ENCODE peak calls at places on chromosome 7, in seven cellular contexts. One of them, this sample, is unnamed.
A peak's percentile ranks its signal among the peaks of the same experiment; 100 is the strongest.

GRCh38 chr7:25636168-25636567 is 407.9 kb upstream of the NPVF start:
- DNase-seq in lung: peak; percentile 27
- DNase-seq in bronchial epithelial cell: no peak
- DNase-seq in cardiac muscle cell: no peak
- DNase-seq in hepatocyte: no peak
- DNase-seq in effector memory CD4-positive, alpha-beta T cell: no peak
- DNase-seq in heart right ventricle: no peak
- DNase-seq in this sample: no peak

GRCh38 chr7:159040912-159041711 is 103.6 kb downstream of the VIPR2 start:
- DNase-seq in lung: peak; percentile 26
- DNase-seq in bronchial epithelial cell: no peak
- DNase-seq in cardiac muscle cell: no peak
- DNase-seq in hepatocyte: no peak
- DNase-seq in effector memory CD4-positive, alpha-beta T cell: no peak
- DNase-seq in heart right ventricle: no peak
- DNase-seq in this sample: no peak

GRCh38 chr7:102983602-102984001 is 70.8 kb downstream of the LRRC17 start:
- DNase-seq in lung: no peak
- DNase-seq in bronchial epithelial cell: no peak
- DNase-seq in cardiac muscle cell: peak; percentile 61
- DNase-seq in hepatocyte: no peak
- DNase-seq in effector memory CD4-positive, alpha-beta T cell: no peak
- DNase-seq in heart right ventricle: no peak
- DNase-seq in this sample: no peak

GRCh38 chr7:142891490-142892082 is 6.0 kb upstream of the TRPV6 start:
- DNase-seq in lung: no peak
- DNase-seq in bronchial epithelial cell: no peak
- DNase-seq in cardiac muscle cell: no peak
- DNase-seq in hepatocyte: no peak
- DNase-seq in effector memory CD4-positive, alpha-beta T cell: no peak
- DNase-seq in heart right ventricle: no peak
- DNase-seq in this sample: no peak

GRCh38 chr7:74658171-74659004 is 870 bp downstream of the GTF2I start:
- DNase-seq in lung: peak; percentile 91
- DNase-seq in bronchial epithelial cell: peak; percentile 71
- DNase-seq in cardiac muscle cell: peak; percentile 97
- DNase-seq in hepatocyte: peak; percentile 98
- DNase-seq in effector memory CD4-positive, alpha-beta T cell: peak; percentile 80
- DNase-seq in heart right ventricle: peak; percentile 94
- DNase-seq in this sample: peak; percentile 79

GRCh38 chr7:44133295-44133694 is 7.8 kb downstream of the MYL7 start:
- DNase-seq in lung: no peak
- DNase-seq in bronchial epithelial cell: no peak
- DNase-seq in cardiac muscle cell: no peak
- DNase-seq in hepatocyte: no peak
- DNase-seq in effector memory CD4-positive, alpha-beta T cell: no peak
- DNase-seq in heart right ventricle: no peak
- DNase-seq in this sample: no peak

GRCh38 chr7:34928052-34928451 is 109.2 kb downstream of the DPY19L1 start:
- DNase-seq in lung: no peak
- DNase-seq in bronchial epithelial cell: peak; percentile 23
- DNase-seq in cardiac muscle cell: peak; percentile 40
- DNase-seq in hepatocyte: peak; percentile 46
- DNase-seq in effector memory CD4-positive, alpha-beta T cell: no peak
- DNase-seq in heart right ventricle: peak; percentile 49
- DNase-seq in this sample: no peak

GRCh38 chr7:41970946-41971345 is 266.1 kb downstream of the GLI3 start:
- DNase-seq in lung: no peak
- DNase-seq in bronchial epithelial cell: no peak
- DNase-seq in cardiac muscle cell: no peak
- DNase-seq in hepatocyte: no peak
- DNase-seq in effector memory CD4-positive, alpha-beta T cell: no peak
- DNase-seq in heart right ventricle: no peak
- DNase-seq in this sample: no peak

GRCh38 chr7:71633571-71634008 is 501.6 kb downstream of the GALNT17 start:
- DNase-seq in lung: no peak
- DNase-seq in bronchial epithelial cell: peak; percentile 70
- DNase-seq in cardiac muscle cell: peak; percentile 86
- DNase-seq in hepatocyte: peak; percentile 86
- DNase-seq in effector memory CD4-positive, alpha-beta T cell: no peak
- DNase-seq in heart right ventricle: no peak
- DNase-seq in this sample: no peak

GRCh38 chr7:1520574-1521234 is 9.8 kb upstream of the MAFK start:
- DNase-seq in lung: no peak
- DNase-seq in bronchial epithelial cell: peak; percentile 15
- DNase-seq in cardiac muscle cell: peak; percentile 62
- DNase-seq in hepatocyte: peak; percentile 63
- DNase-seq in effector memory CD4-positive, alpha-beta T cell: no peak
- DNase-seq in heart right ventricle: no peak
- DNase-seq in this sample: no peak

GRCh38 chr7:133081119-133081604 is 728 bp downstream of the CHCHD3 start:
- DNase-seq in lung: no peak
- DNase-seq in bronchial epithelial cell: no peak
- DNase-seq in cardiac muscle cell: no peak
- DNase-seq in hepatocyte: peak; percentile 22
- DNase-seq in effector memory CD4-positive, alpha-beta T cell: no peak
- DNase-seq in heart right ventricle: no peak
- DNase-seq in this sample: peak; percentile 32

GRCh38 chr7:149624419-149625338 is 127.1 kb upstream of the ZNF746 start:
- DNase-seq in lung: peak; percentile 92
- DNase-seq in bronchial epithelial cell: peak; percentile 78
- DNase-seq in cardiac muscle cell: peak; percentile 96
- DNase-seq in hepatocyte: peak; percentile 97
- DNase-seq in effector memory CD4-positive, alpha-beta T cell: peak; percentile 85
- DNase-seq in heart right ventricle: peak; percentile 95
- DNase-seq in this sample: peak; percentile 85

GRCh38 chr7:135414850-135415439 is 95.0 kb downstream of the CNOT4 start:
- DNase-seq in lung: no peak
- DNase-seq in bronchial epithelial cell: peak; percentile 72
- DNase-seq in cardiac muscle cell: peak; percentile 73
- DNase-seq in hepatocyte: peak; percentile 60
- DNase-seq in effector memory CD4-positive, alpha-beta T cell: no peak
- DNase-seq in heart right ventricle: no peak
- DNase-seq in this sample: peak; percentile 6

GRCh38 chr7:128019330-128019729 is 11.9 kb downstream of the LRRC4 start:
- DNase-seq in lung: no peak
- DNase-seq in bronchial epithelial cell: no peak
- DNase-seq in cardiac muscle cell: no peak
- DNase-seq in hepatocyte: no peak
- DNase-seq in effector memory CD4-positive, alpha-beta T cell: no peak
- DNase-seq in heart right ventricle: no peak
- DNase-seq in this sample: no peak

GRCh38 chr7:139575338-139575680 is 51.8 kb downstream of the CLEC2L start:
- DNase-seq in lung: no peak
- DNase-seq in bronchial epithelial cell: no peak
- DNase-seq in cardiac muscle cell: no peak
- DNase-seq in hepatocyte: no peak
- DNase-seq in effector memory CD4-positive, alpha-beta T cell: no peak
- DNase-seq in heart right ventricle: no peak
- DNase-seq in this sample: no peak

GRCh38 chr7:15757041-15757995 is 70.8 kb upstream of the MEOX2 start:
- DNase-seq in lung: no peak
- DNase-seq in bronchial epithelial cell: no peak
- DNase-seq in cardiac muscle cell: no peak
- DNase-seq in hepatocyte: no peak
- DNase-seq in effector memory CD4-positive, alpha-beta T cell: no peak
- DNase-seq in heart right ventricle: no peak
- DNase-seq in this sample: no peak

GRCh38 chr7:32583791-32584190 is 88.5 kb downstream of the AVL9 start:
- DNase-seq in lung: no peak
- DNase-seq in bronchial epithelial cell: no peak
- DNase-seq in cardiac muscle cell: no peak
- DNase-seq in hepatocyte: no peak
- DNase-seq in effector memory CD4-positive, alpha-beta T cell: no peak
- DNase-seq in heart right ventricle: no peak
- DNase-seq in this sample: no peak

GRCh38 chr7:26656735-26657134 is 207.7 kb downstream of the SKAP2 start:
- DNase-seq in lung: no peak
- DNase-seq in bronchial epithelial cell: no peak
- DNase-seq in cardiac muscle cell: no peak
- DNase-seq in hepatocyte: no peak
- DNase-seq in effector memory CD4-positive, alpha-beta T cell: no peak
- DNase-seq in heart right ventricle: no peak
- DNase-seq in this sample: no peak

GRCh38 chr7:114081606-114082425 is 163.0 kb upstream of the PPP1R3A start:
- DNase-seq in lung: no peak
- DNase-seq in bronchial epithelial cell: peak; percentile 70
- DNase-seq in cardiac muscle cell: peak; percentile 79
- DNase-seq in hepatocyte: peak; percentile 54
- DNase-seq in effector memory CD4-positive, alpha-beta T cell: no peak
- DNase-seq in heart right ventricle: no peak
- DNase-seq in this sample: no peak

GRCh38 chr7:30556854-30557644 is 37.6 kb upstream of the GARS1 start:
- DNase-seq in lung: no peak
- DNase-seq in bronchial epithelial cell: peak; percentile 55
- DNase-seq in cardiac muscle cell: no peak
- DNase-seq in hepatocyte: no peak
- DNase-seq in effector memory CD4-positive, alpha-beta T cell: no peak
- DNase-seq in heart right ventricle: no peak
- DNase-seq in this sample: no peak

GRCh38 chr7:117072620-117073118 is 119.4 kb downstream of the ST7 start:
- DNase-seq in lung: peak; percentile 80
- DNase-seq in bronchial epithelial cell: peak; percentile 66
- DNase-seq in cardiac muscle cell: peak; percentile 52
- DNase-seq in hepatocyte: no peak
- DNase-seq in effector memory CD4-positive, alpha-beta T cell: no peak
- DNase-seq in heart right ventricle: peak; percentile 36
- DNase-seq in this sample: no peak

GRCh38 chr7:74286131-74286530 is 3.1 kb upstream of the CLIP2 start:
- DNase-seq in lung: no peak
- DNase-seq in bronchial epithelial cell: no peak
- DNase-seq in cardiac muscle cell: no peak
- DNase-seq in hepatocyte: no peak
- DNase-seq in effector memory CD4-positive, alpha-beta T cell: no peak
- DNase-seq in heart right ventricle: no peak
- DNase-seq in this sample: no peak

GRCh38 chr7:2276107-2276506 is 34.1 kb downstream of the NUDT1 start:
- DNase-seq in lung: no peak
- DNase-seq in bronchial epithelial cell: no peak
- DNase-seq in cardiac muscle cell: no peak
- DNase-seq in hepatocyte: no peak
- DNase-seq in effector memory CD4-positive, alpha-beta T cell: no peak
- DNase-seq in heart right ventricle: no peak
- DNase-seq in this sample: no peak

GRCh38 chr7:45256775-45257174 is 99.2 kb downstream of the RAMP3 start:
- DNase-seq in lung: peak; percentile 14
- DNase-seq in bronchial epithelial cell: no peak
- DNase-seq in cardiac muscle cell: no peak
- DNase-seq in hepatocyte: no peak
- DNase-seq in effector memory CD4-positive, alpha-beta T cell: no peak
- DNase-seq in heart right ventricle: no peak
- DNase-seq in this sample: no peak

GRCh38 chr7:45258533-45259226 is 101.1 kb downstream of the RAMP3 start:
- DNase-seq in lung: peak; percentile 26
- DNase-seq in bronchial epithelial cell: no peak
- DNase-seq in cardiac muscle cell: no peak
- DNase-seq in hepatocyte: no peak
- DNase-seq in effector memory CD4-positive, alpha-beta T cell: no peak
- DNase-seq in heart right ventricle: no peak
- DNase-seq in this sample: no peak

GRCh38 chr7:45255187-45255586 is 97.6 kb downstream of the RAMP3 start:
- DNase-seq in lung: peak; percentile 20
- DNase-seq in bronchial epithelial cell: no peak
- DNase-seq in cardiac muscle cell: no peak
- DNase-seq in hepatocyte: no peak
- DNase-seq in effector memory CD4-positive, alpha-beta T cell: no peak
- DNase-seq in heart right ventricle: no peak
- DNase-seq in this sample: no peak

GRCh38 chr7:45257284-45257683 is 99.7 kb downstream of the RAMP3 start:
- DNase-seq in lung: peak; percentile 24
- DNase-seq in bronchial epithelial cell: no peak
- DNase-seq in cardiac muscle cell: no peak
- DNase-seq in hepatocyte: no peak
- DNase-seq in effector memory CD4-positive, alpha-beta T cell: no peak
- DNase-seq in heart right ventricle: no peak
- DNase-seq in this sample: no peak

GRCh38 chr7:45256309-45256708 is 98.7 kb downstream of the RAMP3 start:
- DNase-seq in lung: peak; percentile 9
- DNase-seq in bronchial epithelial cell: no peak
- DNase-seq in cardiac muscle cell: no peak
- DNase-seq in hepatocyte: no peak
- DNase-seq in effector memory CD4-positive, alpha-beta T cell: no peak
- DNase-seq in heart right ventricle: no peak
- DNase-seq in this sample: no peak
- H3K36me3 ChIP-seq in lung: no peaks in the 10 kb centered on the region
- H3K36me3 ChIP-seq in bronchial epithelial cell: no peaks in the 10 kb centered on the region
- H3K36me3 ChIP-seq in cardiac muscle cell: no peaks in the 10 kb centered on the region
- H3K36me3 ChIP-seq in hepatocyte: no peaks in the 10 kb centered on the region
- H3K36me3 ChIP-seq in effector memory CD4-positive, alpha-beta T cell: no peaks in the 10 kb centered on the region
- H3K36me3 ChIP-seq in heart right ventricle: no peaks in the 10 kb centered on the region
- H3K36me3 ChIP-seq in this sample: no peaks in the 10 kb centered on the region

GRCh38 chr7:4714767-4715384 is 32.8 kb downstream of the FOXK1 start:
- DNase-seq in lung: no peak
- DNase-seq in bronchial epithelial cell: no peak
- DNase-seq in cardiac muscle cell: no peak
- DNase-seq in hepatocyte: no peak
- DNase-seq in effector memory CD4-positive, alpha-beta T cell: no peak
- DNase-seq in heart right ventricle: no peak
- DNase-seq in this sample: no peak
- H3K36me3 ChIP-seq in lung: no peaks in the 10 kb centered on the region
- H3K36me3 ChIP-seq in bronchial epithelial cell: peaks cover 8% of the 10 kb centered on the region
- H3K36me3 ChIP-seq in cardiac muscle cell: no peaks in the 10 kb centered on the region
- H3K36me3 ChIP-seq in hepatocyte: no peaks in the 10 kb centered on the region
- H3K36me3 ChIP-seq in effector memory CD4-positive, alpha-beta T cell: peaks cover 4% of the 10 kb centered on the region
- H3K36me3 ChIP-seq in heart right ventricle: no peaks in the 10 kb centered on the region
- H3K36me3 ChIP-seq in this sample: no peaks in the 10 kb centered on the region

DNA sequence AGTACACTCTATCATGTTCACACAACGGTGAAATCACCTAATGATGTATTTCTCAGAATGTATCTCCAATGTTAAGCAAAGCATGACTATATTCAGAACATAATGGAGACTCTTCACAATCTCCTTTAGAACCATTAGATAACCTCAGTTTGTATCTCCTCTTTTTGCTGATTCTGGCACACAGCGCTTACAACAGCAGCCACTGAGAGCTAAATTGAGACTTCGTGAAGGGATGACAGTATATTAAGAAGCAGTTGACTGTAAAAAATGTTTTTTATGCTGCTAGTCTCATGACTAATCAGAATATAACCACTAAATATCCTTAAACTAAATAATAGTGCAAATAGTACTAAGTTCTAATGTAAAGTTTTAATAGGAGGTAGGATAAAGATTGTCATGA is 46.9 kb downstream of the KMT2E start:
- DNase-seq in lung: no peak
- DNase-seq in bronchial epithelial cell: no peak
- DNase-seq in cardiac muscle cell: no peak
- DNase-seq in hepatocyte: no peak
- DNase-seq in effector memory CD4-positive, alpha-beta T cell: no peak
- DNase-seq in heart right ventricle: no peak
- DNase-seq in this sample: no peak
- H3K36me3 ChIP-seq in lung: peaks cover 4% of the 10 kb centered on the region
- H3K36me3 ChIP-seq in bronchial epithelial cell: peaks cover 1% of the 10 kb centered on the region
- H3K36me3 ChIP-seq in cardiac muscle cell: peaks cover 25% of the 10 kb centered on the region
- H3K36me3 ChIP-seq in hepatocyte: no peaks in the 10 kb centered on the region
- H3K36me3 ChIP-seq in effector memory CD4-positive, alpha-beta T cell: peaks cover 32% of the 10 kb centered on the region
- H3K36me3 ChIP-seq in heart right ventricle: no peaks in the 10 kb centered on the region
- H3K36me3 ChIP-seq in this sample: peaks cover 17% of the 10 kb centered on the region

DNA sequence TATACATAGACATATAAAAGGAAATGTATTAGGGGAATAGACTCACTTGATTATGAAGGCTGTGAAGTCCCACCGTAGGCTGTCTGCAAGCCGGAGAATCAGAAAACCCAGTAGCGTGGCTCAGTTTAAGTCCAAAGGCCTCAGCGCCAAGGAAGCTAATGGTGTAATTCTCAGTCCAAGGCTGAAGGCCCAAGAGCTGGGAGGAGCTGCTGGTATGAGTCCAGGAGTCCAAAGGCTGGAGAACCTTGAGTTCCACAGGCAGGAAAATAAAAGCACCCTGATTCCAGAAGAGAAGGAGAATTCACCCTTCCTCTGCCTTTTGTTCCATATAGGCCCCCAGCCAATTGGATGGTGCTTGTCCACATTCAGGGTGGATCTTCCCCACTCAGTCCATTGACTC is 166.2 kb upstream of the TAC1 start:
- DNase-seq in lung: no peak
- DNase-seq in bronchial epithelial cell: no peak
- DNase-seq in cardiac muscle cell: no peak
- DNase-seq in hepatocyte: no peak
- DNase-seq in effector memory CD4-positive, alpha-beta T cell: no peak
- DNase-seq in heart right ventricle: no peak
- DNase-seq in this sample: no peak
- H3K36me3 ChIP-seq in lung: no peaks in the 10 kb centered on the region
- H3K36me3 ChIP-seq in bronchial epithelial cell: no peaks in the 10 kb centered on the region
- H3K36me3 ChIP-seq in cardiac muscle cell: no peaks in the 10 kb centered on the region
- H3K36me3 ChIP-seq in hepatocyte: no peaks in the 10 kb centered on the region
- H3K36me3 ChIP-seq in effector memory CD4-positive, alpha-beta T cell: no peaks in the 10 kb centered on the region
- H3K36me3 ChIP-seq in heart right ventricle: no peaks in the 10 kb centered on the region
- H3K36me3 ChIP-seq in this sample: no peaks in the 10 kb centered on the region

This sample was measured in naive thymus-derived CD4-positive, alpha-beta T cell.